ENCODE peak calls at places on chromosomes 12 and 14, in six cellular contexts. T is AG10803; U is stomach; C is Calu3; V is naive thymus-derived CD8-positive, alpha-beta T cell; Q is NCI-H69. G is an unnamed sample.
A peak's percentile ranks its signal among the peaks of the same experiment; 100 is the strongest.

GRCh38 chr12:63302269-63302940 is 151.4 kb upstream of the AVPR1A start:
- DNase-seq in C (no peak), Q (no peak), U (no peak), V (no peak), T (no peak), G (no peak)

GRCh38 chr12:88932457-88932856 is 352.2 kb upstream of the KITLG start:
- DNase-seq in T (no peak), C (no peak), U (no peak), Q (no peak), V (no peak), G (no peak)

GRCh38 chr14:39431416-39432178 is 636 bp downstream of the FBXO33 start:
- DNase-seq in V (peak; percentile 76), Q (peak; percentile 68), T (peak; percentile 34), U (peak; percentile 58), C (peak; percentile 56), G (no peak)

GRCh38 chr14:47976139-47976538 is 300.7 kb upstream of the MDGA2 start:
- DNase-seq in U (no peak), C (no peak), T (no peak), V (no peak), Q (no peak), G (no peak)

GRCh38 chr12:106418970-106419369 is 61.4 kb downstream of the POLR3B start:
- DNase-seq in V (no peak), Q (no peak), C (no peak), T (no peak), U (no peak), G (no peak)

GRCh38 chr12:31117203-31118011 is 43.7 kb downstream of the DDX11 start:
- DNase-seq in V (peak; percentile 83), Q (peak; percentile 100), T (no peak), C (peak; percentile 83), U (peak; percentile 41), G (no peak)

GRCh38 chr12:90543393-90543792 is 411.6 kb downstream of the CCER1 start:
- DNase-seq in Q (no peak), V (no peak), U (no peak), T (peak; percentile 12), C (no peak), G (no peak)

GRCh38 chr12:123989168-123989567 is 16.2 kb downstream of the ZNF664 start:
- DNase-seq in Q (no peak), C (no peak), V (no peak), T (no peak), U (no peak), G (no peak)

GRCh38 chr12:15691372-15691771 is 97.8 kb downstream of the EPS8 start:
- DNase-seq in V (no peak), C (no peak), Q (no peak), T (no peak), U (no peak), G (no peak)